ENCODE peak calls at places on chromosome 19, in nine cellular contexts. X is GM13976; A is EL; C is H4; E is stimulated activated naive B cell treated with anti-CD40 and anti-IgM and Interleukin-4, amounts not matched to agents 10 μg/mL and 1 μg/mL and 100 μg/mL, for 72 hours; K is tibial nerve; Z is NCI-H446; H is AG10803; R is non-pigmented ciliary epithelial cell. S is an unnamed sample.

GRCh38 chr19:11737964-11738745 is 591 bp downstream of the ZNF823 start:
- DNase-seq in K (peak), X (peak), C (no peak), Z (no peak), H (peak), R (no peak), E (peak), A (peak), S (peak)

GRCh38 chr19:870963-871401 is 11.5 kb downstream of the CFD start:
- DNase-seq in R (no peak), K (no peak), X (no peak), Z (peak), E (no peak), C (no peak), H (no peak), A (no peak), S (no peak)

GRCh38 chr19:41409288-41409687 is 11.7 kb downstream of the BCKDHA start:
- DNase-seq in E (no peak), R (peak), X (no peak), K (no peak), A (peak), C (peak), H (peak), Z (no peak), S (peak)

GRCh38 chr19:55262359-55262758 is 3.5 kb upstream of the PPP6R1 start:
- DNase-seq in C (no peak), K (no peak), X (no peak), R (no peak), Z (no peak), E (no peak), H (no peak), A (no peak), S (no peak)

GRCh38 chr19:4987692-4988370 is 18.9 kb downstream of the KDM4B start:
- DNase-seq in K (no peak), E (no peak), A (no peak), R (no peak), Z (no peak), X (no peak), H (no peak), C (no peak), S (no peak)

GRCh38 chr19:39193785-39194184 is 3.0 kb upstream of the NCCRP1 start:
- DNase-seq in R (no peak), A (no peak), H (no peak), K (no peak), Z (no peak), X (no peak), C (no peak), E (no peak), S (no peak)

GRCh38 chr19:49581007-49581508 is at the start of gene PRRG2:
- DNase-seq in K (no peak), Z (no peak), H (no peak), C (no peak), R (no peak), E (no peak), X (no peak), A (no peak), S (no peak)

GRCh38 chr19:44897835-44898234 is 6.8 kb downstream of the TOMM40 start:
- DNase-seq in C (no peak), X (no peak), R (no peak), K (no peak), Z (no peak), E (no peak), A (no peak), H (no peak), S (no peak)

GRCh38 chr19:51830263-51830662 is 35.3 kb downstream of the FPR3 start:
- DNase-seq in A (no peak), H (peak), E (peak), X (no peak), R (no peak), C (no peak), Z (no peak), K (no peak), S (no peak)

GRCh38 chr19:38544569-38545315 is 73.0 kb downstream of the MAP4K1 start:
- DNase-seq in C (no peak), X (no peak), H (no peak), K (no peak), Z (no peak), R (no peak), A (peak), E (no peak), S (no peak)

GRCh38 chr19:33719366-33720154 is 77.1 kb upstream of the KCTD15 start:
- DNase-seq in H (no peak), A (no peak), Z (no peak), R (no peak), K (no peak), X (no peak), E (no peak), C (no peak), S (no peak)

GRCh38 chr19:6412111-6412999 is 12.3 kb downstream of the KHSRP start:
- DNase-seq in K (no peak), X (peak), Z (no peak), R (no peak), E (no peak), A (peak), H (no peak), C (no peak), S (peak)

GRCh38 chr19:36773223-36773579 is 594 bp upstream of the ZNF850 start:
- DNase-seq in H (no peak), Z (no peak), A (no peak), R (no peak), C (no peak), X (peak), E (no peak), K (no peak), S (no peak)

GRCh38 chr19:39845621-39846175 is 481 bp downstream of the FBL start:
- DNase-seq in A (peak), R (no peak), X (no peak), C (no peak), Z (peak), H (peak), E (no peak), K (no peak), S (peak)

GRCh38 chr19:42113641-42114348 is 18.5 kb downstream of the POU2F2 start:
- DNase-seq in A (peak), E (peak), X (peak), C (peak), H (peak), K (no peak), Z (no peak), R (peak), S (peak)

GRCh38 chr19:6252066-6252465 is 27.7 kb downstream of the MLLT1 start:
- DNase-seq in A (no peak), K (no peak), C (no peak), E (no peak), H (no peak), R (no peak), X (no peak), Z (no peak), S (no peak)

GRCh38 chr19:48757741-48758144 is 2.4 kb downstream of the FGF21 start:
- DNase-seq in H (no peak), X (no peak), K (no peak), E (no peak), Z (no peak), R (no peak), C (no peak), A (no peak), S (no peak)

GRCh38 chr19:8459520-8460260 is 14.9 kb downstream of the HNRNPM start:
- DNase-seq in C (no peak), R (peak), Z (no peak), A (peak), X (no peak), H (peak), E (no peak), K (no peak), S (peak)

GRCh38 chr19:32581704-32582164 is 744 bp downstream of the PDCD5 start:
- DNase-seq in A (peak), C (no peak), H (peak), K (no peak), X (no peak), E (no peak), Z (peak), R (no peak), S (peak)

GRCh38 chr19:3573162-3573857 is 566 bp downstream of the HMG20B start:
- DNase-seq in R (no peak), H (no peak), Z (peak), E (no peak), K (no peak), X (no peak), A (no peak), C (peak), S (no peak)

GRCh38 chr19:3514930-3515329 is 8.8 kb downstream of the FZR1 start:
- DNase-seq in R (no peak), C (no peak), K (no peak), A (peak), H (no peak), E (no peak), Z (no peak), X (no peak), S (no peak)

GRCh38 chr19:34265221-34265650 is 10.9 kb downstream of the GARRE1 start:
- DNase-seq in H (no peak), K (no peak), R (no peak), C (peak), X (no peak), E (no peak), A (no peak), Z (no peak), S (no peak)

S was measured in ACHN.